ENCODE peak calls at places on chromosomes 4 and X, in ten cellular contexts. One of them, this sample, is unnamed. For H3K36me3, the result is how much of the 10 kb centered on the place peaks cover.

GRCh38 chrX:124497386-124497785 is 151.0 kb downstream of the SH2D1A start:
- DNase-seq in lower lobe of right lung: no peak
- DNase-seq in uterus: no peak
- DNase-seq in neuronal stem cell: no peak
- DNase-seq in right atrium auricular region: no peak
- DNase-seq in psoas muscle: no peak
- DNase-seq in H7: no peak
- DNase-seq in neural progenitor cell: no peak
- DNase-seq in cardiac muscle cell: no peak
- DNase-seq in left ventricle myocardium inferior: no peak
- DNase-seq in this sample: no peak

GRCh38 chr4:12966741-12967140 is 517.4 kb downstream of the RAB28 start:
- DNase-seq in left ventricle myocardium inferior: no peak
- DNase-seq in neuronal stem cell: no peak
- DNase-seq in H7: no peak
- DNase-seq in cardiac muscle cell: no peak
- DNase-seq in neural progenitor cell: no peak
- DNase-seq in right atrium auricular region: no peak
- DNase-seq in psoas muscle: no peak
- DNase-seq in lower lobe of right lung: no peak
- DNase-seq in uterus: no peak
- DNase-seq in this sample: no peak

GRCh38 chr4:25069014-25069413 is 38.3 kb upstream of the LGI2 start:
- DNase-seq in uterus: no peak
- DNase-seq in right atrium auricular region: no peak
- DNase-seq in left ventricle myocardium inferior: no peak
- DNase-seq in cardiac muscle cell: no peak
- DNase-seq in neuronal stem cell: no peak
- DNase-seq in H7: no peak
- DNase-seq in lower lobe of right lung: no peak
- DNase-seq in psoas muscle: no peak
- DNase-seq in neural progenitor cell: no peak
- DNase-seq in this sample: no peak

GRCh38 chr4:56038763-56039162 is 90.0 kb downstream of the CEP135 start:
- DNase-seq in H7: no peak
- DNase-seq in left ventricle myocardium inferior: no peak
- DNase-seq in psoas muscle: no peak
- DNase-seq in cardiac muscle cell: no peak
- DNase-seq in neuronal stem cell: no peak
- DNase-seq in right atrium auricular region: no peak
- DNase-seq in neural progenitor cell: no peak
- DNase-seq in lower lobe of right lung: no peak
- DNase-seq in uterus: no peak
- DNase-seq in this sample: no peak

GRCh38 chr4:90349632-90350031 is 222.4 kb downstream of the CCSER1 start:
- DNase-seq in right atrium auricular region: no peak
- DNase-seq in H7: no peak
- DNase-seq in left ventricle myocardium inferior: no peak
- DNase-seq in cardiac muscle cell: no peak
- DNase-seq in uterus: no peak
- DNase-seq in neuronal stem cell: no peak
- DNase-seq in neural progenitor cell: no peak
- DNase-seq in psoas muscle: no peak
- DNase-seq in lower lobe of right lung: no peak
- DNase-seq in this sample: no peak

GRCh38 chr4:100742045-100742444 is 224.2 kb upstream of the EMCN start:
- DNase-seq in left ventricle myocardium inferior: no peak
- DNase-seq in neuronal stem cell: no peak
- DNase-seq in lower lobe of right lung: no peak
- DNase-seq in right atrium auricular region: no peak
- DNase-seq in neural progenitor cell: peak
- DNase-seq in cardiac muscle cell: peak
- DNase-seq in H7: peak
- DNase-seq in psoas muscle: no peak
- DNase-seq in uterus: no peak
- DNase-seq in this sample: peak

GRCh38 chr4:31156221-31156620 is 436.1 kb downstream of the PCDH7 start:
- DNase-seq in cardiac muscle cell: no peak
- DNase-seq in left ventricle myocardium inferior: no peak
- DNase-seq in psoas muscle: no peak
- DNase-seq in lower lobe of right lung: no peak
- DNase-seq in uterus: no peak
- DNase-seq in neuronal stem cell: no peak
- DNase-seq in neural progenitor cell: no peak
- DNase-seq in right atrium auricular region: no peak
- DNase-seq in H7: no peak
- DNase-seq in this sample: no peak

GRCh38 chr4:66097271-66097670 is 427.0 kb upstream of the EPHA5 start:
- DNase-seq in right atrium auricular region: no peak
- DNase-seq in neuronal stem cell: no peak
- DNase-seq in left ventricle myocardium inferior: no peak
- DNase-seq in cardiac muscle cell: no peak
- DNase-seq in psoas muscle: no peak
- DNase-seq in uterus: no peak
- DNase-seq in neural progenitor cell: no peak
- DNase-seq in H7: no peak
- DNase-seq in lower lobe of right lung: no peak
- DNase-seq in this sample: no peak

GRCh38 chrX:107448625-107449468 is 605 bp upstream of the FRMPD3 start:
- DNase-seq in neuronal stem cell: peak
- DNase-seq in lower lobe of right lung: no peak
- DNase-seq in right atrium auricular region: no peak
- DNase-seq in H7: peak
- DNase-seq in left ventricle myocardium inferior: no peak
- DNase-seq in uterus: peak
- DNase-seq in psoas muscle: no peak
- DNase-seq in neural progenitor cell: peak
- DNase-seq in cardiac muscle cell: peak
- DNase-seq in this sample: no peak

GRCh38 chr4:83112678-83113428 is 1.7 kb downstream of the PLAC8 start:
- DNase-seq in psoas muscle: no peak
- DNase-seq in neural progenitor cell: no peak
- DNase-seq in left ventricle myocardium inferior: no peak
- DNase-seq in lower lobe of right lung: no peak
- DNase-seq in cardiac muscle cell: no peak
- DNase-seq in uterus: no peak
- DNase-seq in right atrium auricular region: no peak
- DNase-seq in H7: no peak
- DNase-seq in neuronal stem cell: no peak
- DNase-seq in this sample: peak

GRCh38 chrX:103607385-103608304 is at the start of gene TCEAL3:
- DNase-seq in uterus: peak
- DNase-seq in right atrium auricular region: no peak
- DNase-seq in lower lobe of right lung: peak
- DNase-seq in neuronal stem cell: peak
- DNase-seq in left ventricle myocardium inferior: peak
- DNase-seq in psoas muscle: peak
- DNase-seq in neural progenitor cell: peak
- DNase-seq in H7: peak
- DNase-seq in cardiac muscle cell: peak
- DNase-seq in this sample: no peak

GRCh38 chr4:89299153-89299789 is 8.3 kb downstream of the GPRIN3 start:
- DNase-seq in neuronal stem cell: no peak
- DNase-seq in cardiac muscle cell: peak
- DNase-seq in uterus: no peak
- DNase-seq in H7: no peak
- DNase-seq in psoas muscle: no peak
- DNase-seq in neural progenitor cell: no peak
- DNase-seq in right atrium auricular region: no peak
- DNase-seq in left ventricle myocardium inferior: no peak
- DNase-seq in lower lobe of right lung: no peak
- DNase-seq in this sample: no peak

GRCh38 chrX:25012433-25012735 is 3.4 kb downstream of the ARX start:
- DNase-seq in H7: peak
- DNase-seq in right atrium auricular region: no peak
- DNase-seq in uterus: no peak
- DNase-seq in neuronal stem cell: no peak
- DNase-seq in cardiac muscle cell: peak
- DNase-seq in neural progenitor cell: peak
- DNase-seq in left ventricle myocardium inferior: no peak
- DNase-seq in lower lobe of right lung: no peak
- DNase-seq in psoas muscle: peak
- DNase-seq in this sample: no peak

DNA sequence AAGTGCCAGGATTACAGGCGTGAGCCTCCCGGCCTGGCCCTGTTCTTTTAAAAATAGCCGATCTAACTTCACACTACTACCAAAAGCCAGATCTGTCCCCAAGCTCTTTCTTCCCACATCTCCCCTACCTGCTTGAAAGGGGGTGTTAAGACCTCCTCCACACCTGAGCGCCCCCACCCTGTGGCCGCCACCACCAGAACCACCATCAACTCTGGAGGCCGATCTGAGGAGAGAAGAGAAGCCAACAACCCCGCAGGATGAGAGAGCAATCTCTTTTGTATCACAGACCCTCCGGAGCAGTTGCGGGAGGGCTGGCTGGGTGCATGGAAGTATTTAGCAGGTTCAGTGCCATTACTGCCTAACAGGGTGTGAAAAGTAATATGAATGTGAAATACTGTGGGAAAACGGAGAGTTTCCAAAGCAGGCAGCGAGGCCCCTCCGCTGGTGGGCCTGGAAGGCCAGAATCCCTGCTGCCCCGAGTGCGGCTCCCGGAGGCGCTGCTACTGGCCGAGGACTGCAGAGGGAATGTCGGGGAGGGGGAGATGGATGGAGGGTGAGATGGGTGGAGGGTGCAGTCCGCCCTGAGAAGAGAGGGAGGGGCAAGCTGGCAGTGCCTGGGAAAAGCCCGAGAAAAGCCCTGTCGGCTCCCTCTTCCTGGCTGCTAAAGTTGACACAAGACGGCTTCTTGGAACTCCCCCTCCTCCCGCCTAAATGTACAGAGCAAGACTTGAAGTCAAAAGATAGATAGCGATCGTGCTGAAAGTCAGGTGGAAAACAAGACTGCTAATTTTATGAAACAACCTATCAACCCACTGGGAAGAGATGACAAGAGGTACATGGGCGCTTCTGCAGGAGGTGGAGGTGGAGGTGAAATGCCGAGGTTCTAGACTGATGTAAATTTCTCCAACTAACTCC is 22.3 kb downstream of the HAND2 start:
- DNase-seq in H7: peak
- DNase-seq in right atrium auricular region: peak
- DNase-seq in uterus: peak
- DNase-seq in neuronal stem cell: no peak
- DNase-seq in left ventricle myocardium inferior: no peak
- DNase-seq in cardiac muscle cell: peak
- DNase-seq in neural progenitor cell: peak
- DNase-seq in lower lobe of right lung: no peak
- DNase-seq in psoas muscle: no peak
- DNase-seq in this sample: no peak
- H3K4me3 ChIP-seq in H7: no peak
- H3K4me3 ChIP-seq in right atrium auricular region: peak
- H3K4me3 ChIP-seq in uterus: no peak
- H3K4me3 ChIP-seq in neuronal stem cell: no peak
- H3K4me3 ChIP-seq in left ventricle myocardium inferior: peak
- H3K4me3 ChIP-seq in cardiac muscle cell: peak
- H3K4me3 ChIP-seq in neural progenitor cell: peak
- H3K4me3 ChIP-seq in lower lobe of right lung: no peak
- H3K4me3 ChIP-seq in psoas muscle: no peak
- H3K4me3 ChIP-seq in this sample: no peak

GRCh38 chr4:3530663-3531254 is 1.5 kb downstream of the LRPAP1 start:
- DNase-seq in uterus: no peak
- DNase-seq in psoas muscle: peak
- DNase-seq in lower lobe of right lung: no peak
- DNase-seq in H7: no peak
- DNase-seq in left ventricle myocardium inferior: no peak
- DNase-seq in neural progenitor cell: no peak
- DNase-seq in cardiac muscle cell: no peak
- DNase-seq in right atrium auricular region: no peak
- DNase-seq in neuronal stem cell: no peak
- DNase-seq in this sample: no peak

GRCh38 chr4:3531306-3531886 is 826 bp downstream of the LRPAP1 start:
- DNase-seq in uterus: no peak
- DNase-seq in psoas muscle: peak
- DNase-seq in left ventricle myocardium inferior: no peak
- DNase-seq in right atrium auricular region: no peak
- DNase-seq in neuronal stem cell: no peak
- DNase-seq in lower lobe of right lung: no peak
- DNase-seq in cardiac muscle cell: no peak
- DNase-seq in neural progenitor cell: no peak
- DNase-seq in H7: peak
- DNase-seq in this sample: no peak

GRCh38 chr4:3529363-3529762 is 2.9 kb downstream of the LRPAP1 start:
- DNase-seq in psoas muscle: peak
- DNase-seq in H7: no peak
- DNase-seq in neural progenitor cell: no peak
- DNase-seq in left ventricle myocardium inferior: peak
- DNase-seq in lower lobe of right lung: peak
- DNase-seq in neuronal stem cell: no peak
- DNase-seq in uterus: no peak
- DNase-seq in right atrium auricular region: no peak
- DNase-seq in cardiac muscle cell: no peak
- DNase-seq in this sample: no peak

GRCh38 chr4:3527914-3528876 is 4.0 kb downstream of the LRPAP1 start:
- DNase-seq in H7: no peak
- DNase-seq in right atrium auricular region: no peak
- DNase-seq in psoas muscle: peak
- DNase-seq in neural progenitor cell: no peak
- DNase-seq in left ventricle myocardium inferior: no peak
- DNase-seq in neuronal stem cell: no peak
- DNase-seq in uterus: no peak
- DNase-seq in lower lobe of right lung: no peak
- DNase-seq in cardiac muscle cell: peak
- DNase-seq in this sample: no peak

GRCh38 chr4:3530051-3530450 is 2.2 kb downstream of the LRPAP1 start:
- DNase-seq in right atrium auricular region: no peak
- DNase-seq in uterus: no peak
- DNase-seq in left ventricle myocardium inferior: no peak
- DNase-seq in lower lobe of right lung: no peak
- DNase-seq in cardiac muscle cell: no peak
- DNase-seq in neural progenitor cell: no peak
- DNase-seq in H7: no peak
- DNase-seq in psoas muscle: peak
- DNase-seq in neuronal stem cell: no peak
- DNase-seq in this sample: no peak
- H3K36me3 ChIP-seq in right atrium auricular region: under half
- H3K36me3 ChIP-seq in uterus: under half
- H3K36me3 ChIP-seq in left ventricle myocardium inferior: under half
- H3K36me3 ChIP-seq in lower lobe of right lung: under half
- H3K36me3 ChIP-seq in cardiac muscle cell: under half
- H3K36me3 ChIP-seq in neural progenitor cell: under half
- H3K36me3 ChIP-seq in H7: under half
- H3K36me3 ChIP-seq in psoas muscle: under half
- H3K36me3 ChIP-seq in neuronal stem cell: under half
- H3K36me3 ChIP-seq in this sample: under half

GRCh38 chr4:40241936-40242590 is 45.2 kb downstream of the RHOH start:
- DNase-seq in cardiac muscle cell: no peak
- DNase-seq in uterus: no peak
- DNase-seq in neural progenitor cell: no peak
- DNase-seq in lower lobe of right lung: no peak
- DNase-seq in psoas muscle: no peak
- DNase-seq in right atrium auricular region: no peak
- DNase-seq in neuronal stem cell: no peak
- DNase-seq in left ventricle myocardium inferior: no peak
- DNase-seq in H7: no peak
- DNase-seq in this sample: no peak
- H3K4me3 ChIP-seq in cardiac muscle cell: no peak
- H3K4me3 ChIP-seq in uterus: no peak
- H3K4me3 ChIP-seq in neural progenitor cell: no peak
- H3K4me3 ChIP-seq in lower lobe of right lung: no peak
- H3K4me3 ChIP-seq in psoas muscle: no peak
- H3K4me3 ChIP-seq in right atrium auricular region: no peak
- H3K4me3 ChIP-seq in neuronal stem cell: no peak
- H3K4me3 ChIP-seq in left ventricle myocardium inferior: no peak
- H3K4me3 ChIP-seq in H7: no peak
- H3K4me3 ChIP-seq in this sample: no peak

GRCh38 chr4:84688605-84689004 is 105.7 kb downstream of the CDS1 start:
- DNase-seq in cardiac muscle cell: no peak
- DNase-seq in right atrium auricular region: no peak
- DNase-seq in lower lobe of right lung: no peak
- DNase-seq in left ventricle myocardium inferior: no peak
- DNase-seq in H7: no peak
- DNase-seq in neuronal stem cell: no peak
- DNase-seq in psoas muscle: no peak
- DNase-seq in uterus: no peak
- DNase-seq in neural progenitor cell: no peak
- DNase-seq in this sample: no peak
- H3K36me3 ChIP-seq in cardiac muscle cell: under half
- H3K36me3 ChIP-seq in right atrium auricular region: half or more
- H3K36me3 ChIP-seq in lower lobe of right lung: half or more
- H3K36me3 ChIP-seq in left ventricle myocardium inferior: half or more
- H3K36me3 ChIP-seq in H7: under half
- H3K36me3 ChIP-seq in neuronal stem cell: under half
- H3K36me3 ChIP-seq in psoas muscle: under half
- H3K36me3 ChIP-seq in uterus: under half
- H3K36me3 ChIP-seq in neural progenitor cell: under half
- H3K36me3 ChIP-seq in this sample: under half